ENCODE peak calls at places on chromosomes 2 and 18, in five cellular contexts. J, F, L, X and W are unnamed samples.

GRCh38 chr2:29129586-29130281 is 14.5 kb downstream of the CLIP4 start:
- DNase-seq in L (no peak), X (no peak), F (no peak), J (no peak), W (no peak)

GRCh38 chr2:10033251-10034006 is 9.9 kb upstream of the KLF11 start:
- DNase-seq in J (no peak), F (no peak), L (peak), X (no peak), W (no peak)

GRCh38 chr2:144938308-144938709 is 418.4 kb upstream of the ZEB2 start:
- DNase-seq in X (no peak), F (no peak), L (peak), J (peak), W (peak)

GRCh38 chr18:46722051-46722450 is 34.8 kb downstream of the ST8SIA5 start:
- DNase-seq in X (no peak), J (no peak), F (no peak), L (no peak), W (no peak)

GRCh38 chr18:62584241-62585120 is 61.7 kb downstream of the ZCCHC2 start:
- DNase-seq in F (peak), L (peak), J (peak), X (peak), W (peak)

GRCh38 chr2:167331636-167332232 is 443.5 kb downstream of the XIRP2 start:
- DNase-seq in J (peak), F (peak), L (no peak), X (no peak), W (peak)

GRCh38 chr2:98378901-98379300 is 32.6 kb downstream of the CNGA3 start:
- DNase-seq in X (no peak), L (no peak), F (no peak), J (no peak), W (no peak)

GRCh38 chr2:165953306-165953654 is 296 bp downstream of the TTC21B start:
- DNase-seq in X (no peak), L (no peak), J (peak), F (no peak), W (no peak)

GRCh38 chr2:23828256-23828980 is 98.5 kb downstream of the ATAD2B start:
- DNase-seq in X (no peak), F (no peak), J (no peak), L (no peak), W (no peak)

GRCh38 chr18:1075310-1075709 is 170.6 kb downstream of the ADCYAP1 start:
- DNase-seq in J (no peak), F (no peak), L (no peak), X (no peak), W (no peak)

GRCh38 chr2:226403360-226403759 is 396.3 kb downstream of the IRS1 start:
- DNase-seq in J (peak), F (no peak), X (no peak), L (no peak), W (no peak)

GRCh38 chr2:215917953-215918620 is 95.3 kb downstream of the MREG start:
- DNase-seq in F (no peak), X (peak), J (no peak), L (no peak), W (no peak)

GRCh38 chr2:223477318-223477717 is 124.8 kb downstream of the SCG2 start:
- DNase-seq in J (no peak), L (no peak), X (no peak), F (no peak), W (no peak)

GRCh38 chr2:222944971-222945740 is 84.3 kb downstream of the ACSL3 start:
- DNase-seq in L (no peak), J (no peak), X (no peak), F (no peak), W (peak)

GRCh38 chr2:19762142-19762541 is 139.6 kb downstream of the TTC32 start:
- DNase-seq in X (no peak), L (no peak), J (no peak), F (no peak), W (no peak)

GRCh38 chr18:51107082-51107481 is 77.1 kb downstream of the SMAD4 start:
- DNase-seq in J (no peak), F (no peak), L (no peak), X (no peak), W (no peak)

GRCh38 chr2:144834954-144835633 is 315.2 kb upstream of the ZEB2 start:
- DNase-seq in X (no peak), J (no peak), F (no peak), L (peak), W (no peak)

GRCh38 chr18:13281406-13281805 is 62.8 kb downstream of the LDLRAD4 start:
- DNase-seq in J (no peak), X (no peak), F (no peak), L (no peak), W (no peak)

GRCh38 chr18:26386002-26386401 is 159.8 kb downstream of the TAF4B start:
- DNase-seq in J (peak), X (no peak), F (no peak), L (no peak), W (no peak)

GRCh38 chr2:178344121-178344520 is 106.9 kb downstream of the PRKRA start:
- DNase-seq in X (no peak), F (no peak), J (no peak), L (no peak), W (no peak)

GRCh38 chr2:17578466-17578928 is 38.0 kb downstream of the VSNL1 start:
- DNase-seq in F (no peak), X (peak), L (no peak), J (peak), W (no peak)

GRCh38 chr2:88813612-88814011 is 122.1 kb downstream of the RPIA start:
- DNase-seq in F (no peak), X (no peak), L (no peak), J (no peak), W (no peak)

GRCh38 chr2:230128943-230129342 is 60.2 kb upstream of the SLC16A14 start:
- DNase-seq in L (no peak), F (no peak), J (no peak), X (no peak), W (no peak)

GRCh38 chr2:8189316-8189715 is 492.5 kb upstream of the ID2 start:
- DNase-seq in X (no peak), L (no peak), J (no peak), F (no peak), W (no peak)
- TF ChIP-seq YY1 in X (no peak), L (no peak), J (no peak), F (no peak), W (no peak)

DNA sequence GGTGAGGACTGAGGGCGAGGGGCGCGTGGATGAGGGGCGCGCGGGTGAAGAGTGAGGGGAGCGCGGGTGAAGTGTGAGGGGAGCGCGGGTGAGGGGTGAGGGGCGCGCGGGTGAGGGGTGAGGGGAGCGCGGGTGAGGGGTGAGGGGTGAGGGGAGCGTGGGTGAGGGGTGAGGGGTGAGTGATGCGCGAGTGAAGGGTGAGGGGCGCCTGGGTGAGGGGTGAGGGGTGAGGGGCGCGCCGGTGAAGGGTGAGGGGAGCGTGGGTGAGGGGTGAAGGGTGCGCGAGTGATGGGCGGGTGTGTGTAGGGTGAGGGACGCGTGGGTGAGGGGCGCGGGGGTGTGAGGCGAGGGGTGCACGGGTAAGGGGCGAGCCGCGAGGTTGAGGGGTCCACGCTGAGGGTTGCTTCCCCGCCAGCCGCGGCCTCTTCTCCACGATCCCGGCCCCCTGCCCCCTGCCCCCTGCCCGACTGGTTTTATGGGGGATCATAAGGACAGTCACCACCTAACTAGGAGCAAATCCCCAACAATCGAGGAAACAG is 1.1 kb upstream of the SLC66A2 start:
- DNase-seq in L (no peak), X (no peak), J (no peak), F (no peak), W (no peak)
- TF ChIP-seq CHD2 in L (no peak), X (no peak), J (no peak), F (no peak), W (no peak)

GRCh38 chr2:227474406-227474805 is 2.5 kb downstream of the AGFG1 start:
- DNase-seq in F (no peak), J (no peak), X (no peak), L (no peak), W (no peak)
- TF ChIP-seq TAF1 in F (no peak), J (no peak), X (no peak), L (no peak), W (no peak)

DNA sequence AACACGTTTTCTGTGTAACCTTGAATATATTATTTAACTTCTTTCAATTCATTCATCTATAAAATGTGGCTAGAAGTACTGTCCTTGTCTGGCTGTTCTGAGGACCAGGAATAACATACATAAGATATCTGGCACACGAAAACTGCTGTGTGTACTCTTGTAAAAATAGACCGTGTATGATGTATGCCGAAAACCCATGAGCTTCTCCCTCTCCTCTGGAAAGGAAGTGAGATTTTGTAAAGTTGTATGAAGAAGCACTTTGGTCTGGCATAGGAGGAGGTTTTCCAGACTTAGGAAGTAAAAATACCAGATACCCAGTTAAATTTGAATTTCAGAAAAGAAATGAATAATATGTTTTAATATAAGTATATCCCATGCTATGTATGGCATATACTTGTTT is 229.4 kb downstream of the GALR1 start:
- DNase-seq in L (no peak), F (no peak), J (no peak), X (no peak), W (no peak)
- TF ChIP-seq YY1 in L (no peak), F (no peak), J (no peak), X (no peak), W (no peak)

GRCh38 chr2:216985658-216986141 is 125.8 kb upstream of the TNP1 start:
- DNase-seq in F (no peak), L (no peak), J (no peak), X (no peak), W (no peak)
- TF ChIP-seq CHD2 in F (no peak), L (no peak), J (no peak), X (no peak), W (no peak)

GRCh38 chr2:47051562-47051961 is 103.5 kb downstream of the STPG4 start:
- DNase-seq in J (no peak), X (no peak), F (no peak), L (no peak), W (no peak)
- TF ChIP-seq TAF1 in J (no peak), X (no peak), F (no peak), L (no peak), W (no peak)

GRCh38 chr2:68318686-68319396 is 908 bp downstream of the CNRIP1 start:
- DNase-seq in L (no peak), X (no peak), F (no peak), J (no peak), W (peak)
- TF ChIP-seq YY1 in L (no peak), X (no peak), F (no peak), J (no peak), W (peak)

GRCh38 chr2:163182764-163183354 is 344.3 kb upstream of the KCNH7 start:
- DNase-seq in L (peak), F (no peak), X (no peak), J (no peak), W (peak)
- TF ChIP-seq CHD2 in L (no peak), F (no peak), X (no peak), J (no peak), W (no peak)